ENCODE peak calls at places on chromosomes 4 and X, in eight cellular contexts. T, Z, A, W, Y, M, Q and H are unnamed samples.
A peak's percentile ranks its signal among the peaks of the same experiment; 100 is the strongest.

GRCh38 chr4:168856312-168856711 is 153.7 kb downstream of the CBR4 start:
- DNase-seq in T (peak; percentile 77), Z (no peak), A (peak; percentile 80), W (no peak), Y (peak; percentile 88), M (no peak), Q (no peak), H (no peak)

GRCh38 chrX:148878371-148878770 is 378.0 kb downstream of the AFF2 start:
- DNase-seq in T (peak; percentile 49), Z (no peak), A (no peak), W (no peak), Y (peak; percentile 58), M (no peak), Q (no peak), H (no peak)

GRCh38 chr4:15577508-15577907 is 77.6 kb downstream of the FBXL5 start:
- DNase-seq in T (peak; percentile 54), Z (no peak), A (no peak), W (no peak), Y (peak; percentile 69), M (no peak), Q (no peak), H (no peak)

GRCh38 chr4:98491862-98492554 is 166.4 kb downstream of the TSPAN5 start:
- DNase-seq in T (peak; percentile 52), Z (no peak), A (no peak), W (no peak), Y (peak; percentile 75), M (no peak), Q (no peak), H (no peak)

GRCh38 chr4:72216539-72217277 is 184.9 kb downstream of the NPFFR2 start:
- DNase-seq in T (no peak), Z (no peak), A (no peak), W (no peak), Y (no peak), M (no peak), Q (no peak), H (peak; percentile 58)

GRCh38 chrX:72396117-72396516 is 90.4 kb upstream of the CITED1 start:
- DNase-seq in T (peak; percentile 2), Z (no peak), A (no peak), W (no peak), Y (no peak), M (no peak), Q (no peak), H (no peak)

GRCh38 chr4:160175064-160175643 is 1072.3 kb downstream of the RAPGEF2 start:
- DNase-seq in T (no peak), Z (no peak), A (no peak), W (no peak), Y (peak; percentile 2), M (no peak), Q (no peak), H (peak; percentile 36)

GRCh38 chr4:56330691-56331090 is 56.6 kb downstream of the AASDH start:
- DNase-seq in T (no peak), Z (no peak), A (no peak), W (no peak), Y (peak; percentile 66), M (no peak), Q (no peak), H (no peak)

GRCh38 chr4:67545996-67546356 is 673 bp upstream of the CENPC start:
- DNase-seq in T (no peak), Z (no peak), A (no peak), W (no peak), Y (no peak), M (no peak), Q (no peak), H (no peak)

GRCh38 chrX:21975827-21976226 is 35.3 kb downstream of the SMS start:
- DNase-seq in T (peak; percentile 75), Z (no peak), A (peak; percentile 57), W (no peak), Y (peak; percentile 81), M (no peak), Q (no peak), H (no peak)

GRCh38 chrX:12973561-12974216 is 1.2 kb upstream of the TMSB4X start:
- DNase-seq in T (no peak), Z (no peak), A (no peak), W (no peak), Y (no peak), M (peak; percentile 84), Q (peak; percentile 58), H (no peak)

GRCh38 chrX:48083706-48084105 is 12.3 kb upstream of the ZNF630 start:
- DNase-seq in T (no peak), Z (no peak), A (no peak), W (no peak), Y (no peak), M (no peak), Q (no peak), H (no peak)

GRCh38 chr4:15162465-15163283 is 160.4 kb downstream of the CPEB2 start:
- DNase-seq in T (peak; percentile 64), Z (no peak), A (no peak), W (no peak), Y (peak; percentile 80), M (no peak), Q (peak; percentile 2), H (no peak)

GRCh38 chrX:101057095-101057714 is 5.3 kb upstream of the TRMT2B start:
- DNase-seq in T (peak; percentile 64), Z (no peak), A (peak; percentile 62), W (no peak), Y (peak; percentile 33), M (no peak), Q (no peak), H (no peak)

GRCh38 chrX:24014388-24015018 is 12.5 kb downstream of the KLHL15 start:
- DNase-seq in T (peak; percentile 12), Z (no peak), A (no peak), W (no peak), Y (no peak), M (no peak), Q (peak; percentile 19), H (no peak)

GRCh38 chr4:96170198-96170597 is 330.3 kb downstream of the PDHA2 start:
- DNase-seq in T (no peak), Z (no peak), A (no peak), W (no peak), Y (no peak), M (no peak), Q (no peak), H (peak; percentile 32)

GRCh38 chr4:178423366-178423765 is 981.1 kb upstream of the AGA start:
- DNase-seq in T (no peak), Z (no peak), A (no peak), W (no peak), Y (no peak), M (no peak), Q (no peak), H (no peak)

GRCh38 chrX:13263560-13264251 is 56.1 kb downstream of the ATXN3L start:
- DNase-seq in T (no peak), Z (no peak), A (no peak), W (no peak), Y (no peak), M (no peak), Q (no peak), H (no peak)

GRCh38 chrX:47321978-47322377 is 48.4 kb upstream of the ZNF157 start:
- DNase-seq in T (no peak), Z (no peak), A (no peak), W (no peak), Y (no peak), M (no peak), Q (no peak), H (no peak)

DNA sequence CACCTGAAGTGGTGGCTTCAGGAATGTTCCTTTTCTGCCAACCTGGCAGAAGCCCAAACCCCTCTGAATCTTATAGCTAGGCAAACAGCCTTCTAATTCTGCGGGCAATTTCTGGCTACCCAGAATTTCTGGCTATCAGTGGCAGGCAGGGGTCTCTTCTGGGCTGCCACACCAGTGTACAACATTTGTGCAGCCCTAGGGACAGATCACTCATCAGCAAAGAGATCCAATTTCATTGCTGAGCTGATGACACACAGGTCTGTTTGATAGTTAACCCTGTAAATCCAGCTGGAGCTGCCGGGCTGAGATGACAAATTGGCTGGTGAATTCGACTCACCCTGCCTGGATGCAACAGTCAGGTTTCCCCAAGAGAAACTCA is 2.4 kb downstream of the MID1 start:
- DNase-seq in T (peak; percentile 63), Z (no peak), A (peak; percentile 62), W (no peak), Y (no peak), M (no peak), Q (no peak), H (no peak)
- H3K4me3 ChIP-seq in T (peak overlapping the region; percentile 89), Z (no peak overlapping the region), A (peak overlapping the region; percentile 81), W (no peak overlapping the region), Y (peak overlapping the region; percentile 69), M (no peak overlapping the region), Q (no peak overlapping the region), H (peak overlapping the region; percentile 75)

DNA sequence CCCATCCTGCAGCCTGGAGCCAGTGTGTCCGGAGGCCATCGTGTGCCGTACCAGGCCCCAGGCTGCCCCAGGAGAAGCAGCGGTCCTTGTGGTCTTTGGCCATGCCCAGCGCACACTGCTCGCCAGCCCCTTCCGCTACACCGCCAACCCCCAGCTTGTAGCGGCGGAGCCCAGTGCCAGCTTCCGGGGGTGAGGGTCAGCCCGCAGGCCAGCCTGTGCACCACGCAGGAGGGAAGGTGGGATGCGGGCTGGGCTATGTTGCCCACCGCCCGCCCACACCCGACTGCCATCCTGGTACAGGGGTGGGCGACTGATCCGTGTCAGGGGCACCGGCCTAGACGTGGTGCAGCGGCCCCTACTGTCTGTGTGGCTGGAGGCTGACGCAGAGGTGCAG is 7.6 kb upstream of the SRPK3 start:
- DNase-seq in T (no peak), Z (no peak), A (no peak), W (no peak), Y (no peak), M (no peak), Q (no peak), H (no peak)
- H3K4me3 ChIP-seq in T (no peak overlapping the region), Z (no peak overlapping the region), A (no peak overlapping the region), W (no peak overlapping the region), Y (no peak overlapping the region), M (no peak overlapping the region), Q (no peak overlapping the region), H (no peak overlapping the region)

GRCh38 chrX:137032841-137033773 is 688 bp downstream of the GPR101 start:
- DNase-seq in T (no peak), Z (no peak), A (no peak), W (no peak), Y (no peak), M (no peak), Q (no peak), H (no peak)
- H3K4me3 ChIP-seq in T (no peak overlapping the region), Z (peak overlapping the region; percentile 58), A (no peak overlapping the region), W (no peak overlapping the region), Y (no peak overlapping the region), M (no peak overlapping the region), Q (peak overlapping the region; percentile 64), H (no peak overlapping the region)

GRCh38 chr4:80201326-80202151 is 4.2 kb downstream of the PRDM8 start:
- DNase-seq in T (peak; percentile 43), Z (peak; percentile 39), A (peak; percentile 85), W (no peak), Y (peak; percentile 49), M (peak; percentile 69), Q (peak; percentile 52), H (peak; percentile 59)

GRCh38 chr4:80197132-80197573 is at the start of gene PRDM8:
- DNase-seq in T (peak; percentile 61), Z (no peak), A (no peak), W (no peak), Y (no peak), M (no peak), Q (peak; percentile 40), H (peak; percentile 78)

GRCh38 chr4:80197601-80198444 is 520 bp downstream of the PRDM8 start:
- DNase-seq in T (peak; percentile 74), Z (no peak), A (no peak), W (no peak), Y (no peak), M (no peak), Q (no peak), H (peak; percentile 62)

GRCh38 chr4:80199947-80200346 is 2.6 kb downstream of the PRDM8 start:
- DNase-seq in T (no peak), Z (no peak), A (no peak), W (no peak), Y (no peak), M (no peak), Q (no peak), H (no peak)

GRCh38 chr4:80199004-80199579 is 1.8 kb downstream of the PRDM8 start:
- DNase-seq in T (no peak), Z (no peak), A (no peak), W (no peak), Y (no peak), M (no peak), Q (no peak), H (no peak)
- H3K4me3 ChIP-seq in T (no peak overlapping the region), Z (no peak overlapping the region), A (peak overlapping the region; percentile 11), W (no peak overlapping the region), Y (no peak overlapping the region), M (no peak overlapping the region), Q (no peak overlapping the region), H (no peak overlapping the region)